ENCODE peak calls at places on chromosomes 7 and 10, in nine cellular contexts. I is neural progenitor cell; B is stimulated activated naive CD4-positive, alpha-beta T cell; Z is endothelial cell; H is right atrium auricular region; V is activated CD4-positive, CD25-positive, alpha-beta regulatory T cell; F is Caki2; U is non-pigmented ciliary epithelial cell; X is AG09319. M is an unnamed sample.
A peak's percentile ranks its signal among the peaks of the same experiment; 100 is the strongest.

GRCh38 chr10:3452683-3453388 is 280.3 kb upstream of the PITRM1 start:
- DNase-seq in I (no peak), B (no peak), Z (no peak), H (no peak), V (no peak), F (no peak), U (peak; percentile 84), X (no peak), M (no peak)

GRCh38 chr7:86653919-86654659 is 10.4 kb downstream of the GRM3 start:
- DNase-seq in I (peak; percentile 21), B (no peak), Z (no peak), H (no peak), V (no peak), F (no peak), U (no peak), X (no peak), M (no peak)

GRCh38 chr10:92241158-92241500 is 49.7 kb downstream of the CPEB3 start:
- DNase-seq in I (peak; percentile 79), B (no peak), Z (peak; percentile 6), H (no peak), V (no peak), F (no peak), U (no peak), X (no peak), M (no peak)

GRCh38 chr7:90951229-90951628 is 313.0 kb upstream of the FZD1 start:
- DNase-seq in I (no peak), B (no peak), Z (no peak), H (no peak), V (no peak), F (no peak), U (no peak), X (no peak), M (no peak)

GRCh38 chr7:42006801-42007394 is 230.1 kb downstream of the GLI3 start:
- DNase-seq in I (no peak), B (no peak), Z (no peak), H (no peak), V (no peak), F (no peak), U (no peak), X (no peak), M (no peak)

GRCh38 chr10:101840102-101840684 is 3.4 kb downstream of the KCNIP2 start:
- DNase-seq in I (peak; percentile 66), B (no peak), Z (no peak), H (no peak), V (no peak), F (no peak), U (no peak), X (no peak), M (no peak)

GRCh38 chr10:86961481-86962091 is 3.2 kb downstream of the SNCG start:
- DNase-seq in I (no peak), B (no peak), Z (no peak), H (no peak), V (no peak), F (no peak), U (no peak), X (no peak), M (no peak)

GRCh38 chr7:157841757-157842390 is 505.1 kb downstream of the DNAJB6 start:
- DNase-seq in I (peak; percentile 37), B (no peak), Z (no peak), H (no peak), V (no peak), F (no peak), U (no peak), X (no peak), M (no peak)

GRCh38 chr7:45589915-45590678 is 15.9 kb downstream of the ADCY1 start:
- DNase-seq in I (no peak), B (no peak), Z (no peak), H (peak; percentile 44), V (no peak), F (no peak), U (no peak), X (no peak), M (no peak)

GRCh38 chr7:29607259-29607658 is 43.6 kb downstream of the PRR15 start:
- DNase-seq in I (no peak), B (no peak), Z (no peak), H (no peak), V (no peak), F (no peak), U (no peak), X (no peak), M (no peak)

GRCh38 chr10:125081931-125082330 is 78.4 kb downstream of the CTBP2 start:
- DNase-seq in I (no peak), B (no peak), Z (no peak), H (no peak), V (no peak), F (no peak), U (no peak), X (no peak), M (no peak)

M was measured in SK-N-MC.